ENCODE peak calls at places on chromosomes 2 and 18, in four cellular contexts. A is stimulated activated CD4-positive, alpha-beta T cell treated with anti-CD3 and anti-CD28 coated beads, Interleukin-15, amount 100 ng/mL, for 1 hour; O is cardiac muscle cell; T is prostate gland. H is an unnamed sample.

GRCh38 chr2:161068670-161069069 is 91.6 kb upstream of the TANK start:
- DNase-seq in A (no peak), O (no peak), T (no peak), H (no peak)

GRCh38 chr2:85215074-85216050 is 82.2 kb downstream of the TCF7L1 start:
- DNase-seq in A (no peak), O (no peak), T (peak), H (peak)

GRCh38 chr18:2898131-2898640 is 51.4 kb downstream of the EMILIN2 start:
- DNase-seq in A (no peak), O (no peak), T (no peak), H (no peak)

GRCh38 chr2:209426432-209426831 is 2.6 kb downstream of the MAP2 start:
- DNase-seq in A (no peak), O (no peak), T (no peak), H (no peak)

GRCh38 chr2:205607146-205607545 is 75.2 kb upstream of the NRP2 start:
- DNase-seq in A (no peak), O (no peak), T (no peak), H (no peak)

GRCh38 chr2:110771549-110772382 is 39.4 kb downstream of the ACOXL start:
- DNase-seq in A (no peak), O (no peak), T (no peak), H (peak)

GRCh38 chr2:238847841-238848565 is at the start of gene TWIST2:
- DNase-seq in A (no peak), O (no peak), T (peak), H (no peak)

GRCh38 chr2:172103471-172104292 is 982 bp upstream of the DLX2 start:
- DNase-seq in A (no peak), O (peak), T (peak), H (peak)

GRCh38 chr2:230418341-230419016 is 2.5 kb downstream of the SP100 start:
- DNase-seq in A (no peak), O (no peak), T (no peak), H (no peak)

GRCh38 chr2:209240204-209240603 is 183.6 kb upstream of the MAP2 start:
- DNase-seq in A (no peak), O (no peak), T (no peak), H (no peak)

GRCh38 chr2:239369631-239370161 is 31.1 kb downstream of the HDAC4 start:
- DNase-seq in A (peak), O (no peak), T (no peak), H (no peak)

GRCh38 chr18:36296591-36297418 is 708 bp upstream of the FHOD3 start:
- DNase-seq in A (no peak), O (peak), T (peak), H (no peak)

GRCh38 chr2:38863061-38863695 is 12.6 kb downstream of the DHX57 start:
- DNase-seq in A (no peak), O (no peak), T (no peak), H (no peak)

GRCh38 chr2:130819915-130820861 is 16.5 kb upstream of the ARHGEF4 start:
- DNase-seq in A (no peak), O (peak), T (no peak), H (no peak)

H was measured in LNCaP clone FGC.